ENCODE peak calls at places on chromosomes 13 and 19, in ten cellular contexts. Z is activated naive CD4-positive, alpha-beta T cell treated with anti-CD3 and anti-CD28 coated beads for 36 hours; S is caudate nucleus; J is non-pigmented ciliary epithelial cell; M is astrocyte of the cerebellum; X is tibial artery; W is islet precursor cell; C is DMS 273 treated with DMSO at 0.1 percent for 48 hours; Q is fibroblast of the conjunctiva; F is stimulated activated CD8-positive, alpha-beta memory T cell treated with anti-CD3 and anti-CD28 coated beads, Interleukin-15, amount 100 ng/mL, for 4 hours. Y is an unnamed sample.

GRCh38 chr13:36904219-36904618 is 15.8 kb downstream of the SMAD9 start:
- DNase-seq in S (no peak), X (no peak), F (no peak), W (no peak), M (no peak), C (peak), Z (no peak), J (no peak), Q (no peak), Y (no peak)

GRCh38 chr19:14450168-14450874 is 17.2 kb downstream of the PKN1 start:
- DNase-seq in C (no peak), Q (no peak), F (no peak), Z (peak), X (no peak), S (no peak), M (no peak), W (peak), J (no peak), Y (peak)

GRCh38 chr13:32248789-32249188 is 66.4 kb downstream of the ZAR1L start:
- DNase-seq in X (no peak), S (no peak), J (no peak), Q (no peak), M (no peak), F (no peak), C (no peak), Z (no peak), W (no peak), Y (no peak)

GRCh38 chr19:42075364-42075615 is 676 bp upstream of the ZNF574 start:
- DNase-seq in X (no peak), Q (no peak), F (no peak), J (no peak), W (no peak), Z (no peak), C (no peak), M (no peak), S (no peak), Y (no peak)

GRCh38 chr13:65746522-65746921 is 1483.6 kb downstream of the PCDH9 start:
- DNase-seq in F (no peak), M (no peak), C (no peak), Q (no peak), Z (no peak), X (no peak), W (no peak), S (no peak), J (no peak), Y (no peak)

GRCh38 chr19:14370169-14370998 is 10.9 kb upstream of the ADGRE5 start:
- DNase-seq in M (no peak), J (no peak), Z (peak), F (no peak), X (no peak), S (no peak), W (no peak), Q (no peak), C (no peak), Y (no peak)

GRCh38 chr13:21465710-21466160 is 6.6 kb upstream of the ZDHHC20 start:
- DNase-seq in F (no peak), M (no peak), W (no peak), S (no peak), J (no peak), X (no peak), Z (no peak), C (no peak), Q (no peak), Y (no peak)

GRCh38 chr13:101018720-101019119 is 344.1 kb upstream of the TMTC4 start:
- DNase-seq in C (no peak), X (no peak), M (peak), Q (no peak), F (no peak), J (peak), Z (no peak), S (no peak), W (peak), Y (no peak)

GRCh38 chr19:30344446-30345425 is 27.4 kb upstream of the ZNF536 start:
- DNase-seq in Q (no peak), S (no peak), Z (no peak), W (no peak), X (no peak), C (no peak), F (no peak), J (no peak), M (no peak), Y (no peak)

GRCh38 chr19:57708641-57709354 is at the start of gene ZNF154:
- DNase-seq in J (peak), Q (peak), Z (peak), X (no peak), W (peak), M (peak), F (peak), C (no peak), S (peak), Y (peak)

GRCh38 chr13:46896346-46897138 is at the start of gene HTR2A:
- DNase-seq in Z (peak), F (no peak), C (no peak), X (peak), M (no peak), S (no peak), W (no peak), J (no peak), Q (no peak), Y (no peak)

GRCh38 chr19:17359905-17360800 is 17.0 kb downstream of the PLVAP start:
- DNase-seq in X (no peak), M (no peak), S (no peak), J (no peak), Z (no peak), F (no peak), C (no peak), W (no peak), Q (no peak), Y (no peak)

GRCh38 chr13:32001392-32001768 is 30.2 kb upstream of the FRY start:
- DNase-seq in F (no peak), Q (peak), X (no peak), Z (peak), W (peak), S (no peak), C (no peak), M (peak), J (no peak), Y (peak)

GRCh38 chr13:53276265-53276664 is 247.7 kb downstream of the OLFM4 start:
- DNase-seq in Q (no peak), M (no peak), W (no peak), X (no peak), C (no peak), Z (no peak), F (no peak), S (no peak), J (no peak), Y (no peak)

GRCh38 chr19:56866563-56866962 is 26.0 kb upstream of the PEG3 start:
- DNase-seq in M (no peak), C (no peak), W (no peak), Q (no peak), F (no peak), X (no peak), S (no peak), Z (no peak), J (no peak), Y (no peak)

GRCh38 chr19:3366761-3367571 is 583 bp downstream of the NFIC start:
- DNase-seq in Q (no peak), F (no peak), M (no peak), Z (peak), W (no peak), S (no peak), X (peak), J (no peak), C (no peak), Y (no peak)

GRCh38 chr13:97583884-97584497 is 150.0 kb downstream of the RAP2A start:
- DNase-seq in C (no peak), Z (no peak), W (no peak), F (no peak), J (no peak), S (no peak), X (no peak), M (no peak), Q (no peak), Y (no peak)

GRCh38 chr13:91212229-91212628 is 135.3 kb upstream of the MIR17HG start:
- DNase-seq in Q (no peak), S (no peak), Z (no peak), F (no peak), C (no peak), X (no peak), W (no peak), M (no peak), J (no peak), Y (no peak)

GRCh38 chr13:66659291-66660012 is 570.7 kb downstream of the PCDH9 start:
- DNase-seq in M (no peak), X (no peak), C (no peak), F (no peak), Q (peak), Z (no peak), W (no peak), S (no peak), J (no peak), Y (no peak)

GRCh38 chr13:73776137-73776785 is 357.9 kb downstream of the KLF12 start:
- DNase-seq in M (no peak), J (no peak), F (no peak), S (no peak), Q (no peak), X (no peak), Z (no peak), C (no peak), W (no peak), Y (no peak)

GRCh38 chr19:44673510-44673909 is 2.2 kb downstream of the CEACAM19 start:
- DNase-seq in C (no peak), W (no peak), Q (no peak), M (no peak), X (no peak), Z (no peak), F (no peak), J (no peak), S (no peak), Y (no peak)

GRCh38 chr13:52797176-52797575 is 51.3 kb downstream of the PCDH8 start:
- DNase-seq in W (no peak), J (no peak), S (no peak), F (no peak), M (no peak), Z (no peak), C (no peak), X (no peak), Q (no peak), Y (no peak)

GRCh38 chr13:59776924-59777690 is 386.6 kb downstream of the DIAPH3 start:
- DNase-seq in X (no peak), S (no peak), J (peak), C (no peak), Z (no peak), Q (peak), F (no peak), M (peak), W (no peak), Y (peak)

GRCh38 chr13:26494591-26494990 is 62.9 kb upstream of the WASF3 start:
- DNase-seq in X (no peak), J (no peak), M (no peak), Q (no peak), F (no peak), C (no peak), W (no peak), Z (no peak), S (no peak), Y (no peak)

GRCh38 chr13:33146843-33147611 is 130.8 kb downstream of the KL start:
- DNase-seq in X (no peak), C (no peak), W (no peak), Q (no peak), J (no peak), S (no peak), Z (peak), M (no peak), F (no peak), Y (no peak)

GRCh38 chr13:111210488-111210887 is 95.4 kb downstream of the ARHGEF7 start:
- DNase-seq in S (peak), M (no peak), F (no peak), J (peak), C (no peak), Q (peak), X (no peak), W (peak), Z (no peak), Y (peak)

Y was measured in dermis microvascular lymphatic vessel endothelial cell.